ENCODE peak calls at places on chromosomes 4 and X, in eight cellular contexts. X, Y, R, E, I, M, A and B are unnamed samples. For H3K36me3 and H3K27me3, the result is how much of the 10 kb centered on the place peaks cover.

GRCh38 chr4:65789341-65789740 is 119.1 kb upstream of the EPHA5 start:
- DNase-seq in A (no peak), M (no peak), I (no peak), R (no peak), Y (no peak), E (no peak), X (no peak), B (no peak)

GRCh38 chr4:26529479-26529878 is 39.2 kb upstream of the CCKAR start:
- DNase-seq in A (no peak), I (no peak), X (no peak), R (no peak), Y (no peak), E (no peak), M (no peak), B (no peak)

GRCh38 chr4:78336093-78336943 is 215.3 kb upstream of the ANXA3 start:
- DNase-seq in R (no peak), I (peak), Y (no peak), E (peak), X (no peak), M (peak), A (no peak), B (no peak)

GRCh38 chrX:150405576-150405975 is 42.5 kb downstream of the MAMLD1 start:
- DNase-seq in R (no peak), E (no peak), A (no peak), Y (no peak), I (no peak), X (no peak), M (no peak), B (no peak)

GRCh38 chrX:72348247-72348979 is 42.7 kb upstream of the CITED1 start:
- DNase-seq in Y (no peak), I (no peak), M (no peak), R (no peak), E (no peak), X (no peak), A (no peak), B (no peak)

GRCh38 chr4:120864969-120865368 is 57.6 kb downstream of the PRDM5 start:
- DNase-seq in R (no peak), I (no peak), X (no peak), M (no peak), A (no peak), E (no peak), Y (no peak), B (no peak)

GRCh38 chr4:54971474-54971950 is 153.9 kb downstream of the KDR start:
- DNase-seq in E (peak), M (peak), X (no peak), A (no peak), I (no peak), R (no peak), Y (no peak), B (no peak)

GRCh38 chr4:171956678-171957077 is 143.5 kb downstream of the GALNTL6 start:
- DNase-seq in R (no peak), E (no peak), I (no peak), Y (no peak), M (no peak), X (no peak), A (no peak), B (no peak)

GRCh38 chr4:106806158-106806797 is 229.8 kb downstream of the DKK2 start:
- DNase-seq in X (no peak), I (no peak), R (no peak), M (peak), A (no peak), Y (no peak), E (no peak), B (no peak)

GRCh38 chr4:144645621-144646522 is at the start of gene HHIP:
- DNase-seq in Y (no peak), X (no peak), I (peak), M (peak), E (peak), A (peak), R (peak), B (no peak)

GRCh38 chr4:144645102-144645469 is 870 bp upstream of the HHIP start:
- DNase-seq in A (peak), E (no peak), I (no peak), Y (no peak), M (no peak), R (peak), X (no peak), B (no peak)

GRCh38 chr4:144646523-144647094 is 653 bp downstream of the HHIP start:
- DNase-seq in A (no peak), E (no peak), X (no peak), Y (no peak), R (peak), M (peak), I (peak), B (no peak)

GRCh38 chr4:144648042-144648441 is 2.1 kb downstream of the HHIP start:
- DNase-seq in R (no peak), M (no peak), X (no peak), E (no peak), I (no peak), Y (no peak), A (no peak), B (no peak)

DNA sequence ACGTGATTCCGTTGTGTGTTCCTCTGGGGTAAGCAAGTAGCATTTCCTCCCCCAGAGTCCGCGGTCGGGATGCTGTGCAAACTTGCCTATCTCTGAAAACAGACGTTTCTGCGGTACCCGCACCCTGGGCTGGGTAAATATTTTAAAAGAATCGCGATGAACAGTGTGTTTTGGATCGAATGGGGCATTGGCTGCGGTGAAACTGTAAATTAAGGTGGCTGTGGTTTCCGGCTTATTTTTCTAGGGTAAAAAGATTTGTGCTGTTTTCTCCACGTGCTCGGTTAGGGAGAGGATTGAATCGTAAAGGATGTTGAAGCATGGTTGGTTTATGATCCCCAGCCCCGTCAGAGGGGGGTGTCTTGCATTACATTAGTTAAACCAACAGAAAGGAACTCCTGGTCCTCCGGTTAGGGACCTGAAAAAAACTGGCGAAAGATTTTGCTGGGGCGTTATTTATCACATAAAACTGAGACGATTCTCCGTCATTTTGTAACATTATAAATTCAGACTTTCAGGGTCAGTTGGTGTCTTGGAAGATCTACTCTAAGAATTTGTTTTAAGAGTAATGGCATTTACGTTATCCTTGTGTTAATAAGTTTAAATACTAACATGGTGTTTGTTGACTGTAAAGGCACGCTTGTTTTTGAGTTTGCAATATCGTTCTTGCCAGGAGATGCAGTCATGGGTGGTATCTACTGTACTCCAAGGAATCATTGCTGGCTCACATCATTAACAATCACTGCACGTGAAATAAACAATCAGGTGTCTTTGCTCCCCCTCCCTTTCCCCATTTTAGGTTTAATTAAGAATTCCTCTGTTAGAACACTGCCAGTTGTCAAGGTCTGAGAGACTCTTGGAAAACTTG is 1.4 kb downstream of the HHIP start:
- DNase-seq in R (no peak), X (no peak), M (no peak), I (no peak), A (no peak), E (peak), Y (no peak), B (no peak)
- H3K4me3 ChIP-seq in R (peak), X (peak), M (peak), I (no peak), A (peak), E (peak), Y (no peak), B (peak)

DNA sequence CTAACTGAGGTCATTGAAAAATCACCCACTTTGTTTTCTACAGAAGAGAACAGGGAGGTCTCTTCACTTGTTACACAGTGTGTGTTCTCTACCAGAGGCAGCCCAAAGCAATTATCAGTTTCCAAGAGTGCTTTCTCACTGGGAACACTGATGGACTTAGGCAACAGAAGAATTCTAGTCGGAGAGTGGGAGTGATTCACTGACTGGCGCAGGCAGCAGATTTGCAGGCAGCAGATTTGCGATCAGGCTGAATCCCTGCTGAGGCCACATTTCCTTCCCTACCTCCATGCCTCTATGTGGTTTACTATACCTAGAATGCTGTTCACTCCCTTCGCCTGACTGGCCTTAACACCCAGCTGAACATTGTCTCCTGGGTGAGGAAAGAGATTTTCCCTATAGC is 6.6 kb downstream of the OCIAD2 start:
- DNase-seq in Y (no peak), A (no peak), I (no peak), X (no peak), R (no peak), M (no peak), E (no peak), B (no peak)
- H3K36me3 ChIP-seq in Y (under half), A (under half), I (under half), X (under half), R (under half), M (under half), E (under half), B (under half)

DNA sequence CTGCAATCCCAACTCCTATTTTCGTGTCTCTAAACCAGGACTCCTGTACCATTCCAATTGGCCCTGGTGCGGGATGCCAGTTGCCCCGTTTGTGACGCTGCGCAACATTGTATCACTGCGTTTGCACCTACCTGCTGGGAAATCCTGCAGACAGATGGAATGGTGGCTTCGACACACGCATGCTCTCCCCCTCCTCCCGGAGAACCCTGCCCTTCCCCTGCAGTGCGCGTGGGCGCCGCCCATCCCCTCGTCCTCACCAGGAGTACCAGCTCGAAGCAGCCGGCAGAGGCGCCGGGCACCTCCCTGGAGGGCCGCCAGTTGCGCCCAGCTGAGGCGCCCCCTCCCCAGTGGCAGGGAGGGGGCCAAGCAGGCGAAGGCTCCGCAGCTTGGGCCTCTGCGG is 1.4 kb downstream of the DGKK start:
- DNase-seq in R (no peak), I (peak), Y (no peak), E (no peak), A (no peak), X (no peak), M (no peak), B (no peak)
- H3K27me3 ChIP-seq in R (under half), I (under half), Y (under half), E (under half), A (under half), X (under half), M (under half), B (under half)

DNA sequence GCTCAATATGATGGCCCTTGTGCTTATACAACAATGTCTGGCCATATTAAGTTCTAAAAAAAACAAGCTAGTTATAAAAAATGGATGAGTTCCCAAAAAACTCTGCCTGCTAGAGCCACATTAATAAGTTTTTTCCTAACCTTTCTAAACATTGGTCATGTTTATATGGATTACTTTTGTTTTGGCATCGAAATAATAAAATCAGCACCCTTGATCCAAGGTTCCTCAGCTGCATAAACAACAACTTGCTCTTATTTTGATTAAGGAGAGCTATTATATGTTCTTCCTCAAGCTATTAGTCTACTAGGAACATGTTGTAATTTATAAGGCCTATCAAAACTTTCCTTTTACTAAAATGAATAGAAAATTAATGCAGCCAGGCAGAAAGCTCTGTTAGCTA is 48.4 kb downstream of the UNC5C start:
- DNase-seq in R (no peak), M (no peak), I (no peak), A (no peak), Y (no peak), X (no peak), E (peak), B (no peak)
- H3K4me3 ChIP-seq in R (no peak), M (no peak), I (no peak), A (no peak), Y (no peak), X (no peak), E (no peak), B (no peak)

DNA sequence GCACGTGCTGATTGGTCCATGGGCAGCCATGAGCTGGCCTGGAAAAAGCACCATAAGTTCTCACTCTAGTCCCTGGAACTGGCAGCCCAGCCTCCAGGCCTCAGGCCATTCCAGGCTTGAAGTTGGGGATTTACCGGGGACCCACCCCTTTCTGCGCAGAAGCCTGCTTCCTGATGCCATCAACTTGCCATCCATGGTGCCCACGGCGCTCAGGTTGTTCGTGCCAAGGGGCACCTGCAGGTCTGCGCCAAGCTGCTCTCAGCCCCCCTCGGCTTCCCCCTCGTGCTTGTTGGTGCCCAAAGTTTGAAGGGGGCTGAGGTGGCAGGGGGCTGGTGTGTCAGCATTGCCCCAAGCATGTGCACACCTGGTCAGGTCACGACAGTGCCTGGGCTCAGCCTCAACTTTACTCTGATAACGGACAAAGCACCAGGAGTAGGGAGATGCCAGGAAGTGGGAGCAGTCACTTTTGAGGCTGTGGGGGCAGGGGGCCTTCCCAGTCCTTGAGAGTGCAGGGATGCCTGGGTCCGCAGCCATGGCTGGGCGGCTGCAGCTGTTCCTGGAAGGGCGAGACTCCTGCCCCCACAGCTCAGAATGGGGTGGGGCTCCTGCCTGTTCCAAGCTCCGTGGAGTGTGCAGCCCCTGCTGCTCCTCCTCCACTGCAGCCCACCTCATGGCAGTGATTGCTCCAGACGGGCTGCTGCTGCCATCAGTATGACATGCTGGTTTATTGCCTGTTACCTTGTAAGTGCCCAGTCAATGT is 24.9 kb downstream of the DCUN1D4 start:
- DNase-seq in I (no peak), X (no peak), A (no peak), M (no peak), Y (no peak), E (no peak), R (no peak), B (no peak)
- H3K36me3 ChIP-seq in I (half or more), X (half or more), A (half or more), M (under half), Y (under half), E (under half), R (under half), B (under half)

DNA sequence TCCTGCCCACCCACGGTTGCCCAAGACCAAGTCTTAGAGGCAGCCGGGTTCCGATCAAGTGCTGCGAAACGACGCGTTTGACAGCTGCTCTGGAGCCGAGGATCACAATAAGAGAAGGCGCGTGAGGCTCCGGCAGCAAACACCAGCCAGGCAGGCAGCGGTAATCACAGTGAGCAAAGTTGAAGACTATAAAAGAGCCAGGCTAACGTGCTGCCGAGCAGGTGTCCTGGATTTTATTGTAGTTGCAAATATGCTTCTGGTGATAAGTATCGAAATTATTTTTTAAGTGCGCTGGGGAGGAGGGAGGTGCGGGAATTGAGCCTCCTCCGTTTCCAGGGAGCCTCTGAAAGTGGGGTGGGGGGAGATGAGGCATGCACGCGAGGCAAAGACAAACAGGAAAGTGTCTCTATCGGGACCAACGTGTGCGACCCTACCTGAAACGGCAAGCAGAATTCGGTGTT is 597 bp downstream of the GABRA2 start:
- DNase-seq in Y (no peak), E (peak), X (no peak), M (peak), I (no peak), A (no peak), R (no peak), B (no peak)
- H3K27me3 ChIP-seq in Y (under half), E (under half), X (under half), M (under half), I (under half), A (under half), R (under half), B (under half)

DNA sequence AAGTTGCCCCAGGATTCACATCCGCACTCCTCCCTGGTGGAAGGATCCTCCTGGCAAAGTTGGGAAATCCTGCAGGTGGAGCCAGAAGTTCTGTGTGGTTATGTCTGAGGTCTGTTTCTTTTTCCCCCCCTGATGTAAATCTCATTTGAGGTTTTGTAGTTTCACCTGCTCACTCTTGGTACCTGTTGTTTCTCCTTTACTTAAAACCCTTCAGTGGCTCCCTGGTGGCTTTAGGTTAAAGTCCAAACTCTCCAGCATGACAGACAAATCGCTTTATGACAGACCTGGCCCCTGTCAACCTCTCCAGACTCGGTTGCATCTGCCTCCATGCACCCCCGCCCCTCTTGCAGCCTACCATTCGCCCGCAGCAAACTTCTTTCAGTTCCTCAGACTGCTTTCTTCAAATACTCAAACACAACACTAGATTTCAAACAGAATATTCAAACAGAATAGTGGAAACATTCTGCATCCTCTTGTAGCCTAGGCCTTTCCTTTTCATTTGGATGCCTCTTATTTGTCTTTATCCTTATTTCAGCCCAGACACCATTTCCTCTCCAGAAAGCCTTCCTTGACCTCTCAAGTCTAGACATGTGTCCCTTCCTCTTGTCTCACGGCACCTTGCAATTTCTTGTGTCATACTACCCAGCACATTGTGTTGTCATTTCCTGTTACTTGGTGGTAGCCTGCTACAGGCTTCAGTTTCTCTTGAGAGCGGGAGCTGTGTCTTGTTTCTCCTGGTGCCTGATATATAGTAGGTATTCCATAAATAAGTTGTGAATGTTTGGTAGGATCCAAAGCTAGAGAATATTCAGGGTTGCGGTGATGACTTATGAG is 24.8 kb downstream of the IL13RA1 start:
- DNase-seq in R (no peak), I (no peak), X (no peak), A (no peak), E (no peak), M (peak), Y (no peak), B (no peak)
- H3K4me3 ChIP-seq in R (no peak), I (no peak), X (no peak), A (no peak), E (no peak), M (no peak), Y (no peak), B (no peak)

GRCh38 chr4:75655562-75655961 is 17.6 kb downstream of the G3BP2 start:
- DNase-seq in A (no peak), M (no peak), I (no peak), X (no peak), Y (no peak), R (no peak), E (no peak), B (no peak)
- H3K36me3 ChIP-seq in A (half or more), M (under half), I (half or more), X (half or more), Y (half or more), R (under half), E (under half), B (under half)